ENCODE peak calls at places on chromosome 1, in eight cellular contexts. One of them, this sample, is unnamed.

GRCh38 chr1:91885716-91886506 is at the start of gene TGFBR3:
- DNase-seq in CD8-positive, alpha-beta memory T cell: peak; percentile 76
- DNase-seq in activated CD4-positive, alpha-beta T cell treated with anti-CD3 and anti-CD28 coated beads, Interleukin-2, amount 50 U/mL, for 1 hour: peak; percentile 73
- DNase-seq in caudate nucleus: peak; percentile 76
- DNase-seq in hypothalamus: peak; percentile 86
- DNase-seq in RWPE1: peak; percentile 81
- DNase-seq in activated T-cell treated with anti-CD3 and anti-CD28 coated beads, Interleukin-2, amount 50 U/mL, for 72 hours: peak; percentile 79
- DNase-seq in fibroblast of lung: peak; percentile 90
- DNase-seq in this sample: peak; percentile 41

GRCh38 chr1:19336543-19336942 is 24.4 kb downstream of the SLC66A1 start:
- DNase-seq in CD8-positive, alpha-beta memory T cell: no peak
- DNase-seq in activated CD4-positive, alpha-beta T cell treated with anti-CD3 and anti-CD28 coated beads, Interleukin-2, amount 50 U/mL, for 1 hour: no peak
- DNase-seq in caudate nucleus: no peak
- DNase-seq in hypothalamus: no peak
- DNase-seq in RWPE1: peak; percentile 51
- DNase-seq in activated T-cell treated with anti-CD3 and anti-CD28 coated beads, Interleukin-2, amount 50 U/mL, for 72 hours: peak; percentile 65
- DNase-seq in fibroblast of lung: peak; percentile 55
- DNase-seq in this sample: no peak

GRCh38 chr1:189804352-189804751 is 673.3 kb downstream of the BRINP3 start:
- DNase-seq in CD8-positive, alpha-beta memory T cell: no peak
- DNase-seq in activated CD4-positive, alpha-beta T cell treated with anti-CD3 and anti-CD28 coated beads, Interleukin-2, amount 50 U/mL, for 1 hour: no peak
- DNase-seq in caudate nucleus: no peak
- DNase-seq in hypothalamus: no peak
- DNase-seq in RWPE1: no peak
- DNase-seq in activated T-cell treated with anti-CD3 and anti-CD28 coated beads, Interleukin-2, amount 50 U/mL, for 72 hours: no peak
- DNase-seq in fibroblast of lung: no peak
- DNase-seq in this sample: no peak

GRCh38 chr1:43980255-43981134 is 1.5 kb downstream of the B4GALT2 start:
- DNase-seq in CD8-positive, alpha-beta memory T cell: no peak
- DNase-seq in activated CD4-positive, alpha-beta T cell treated with anti-CD3 and anti-CD28 coated beads, Interleukin-2, amount 50 U/mL, for 1 hour: no peak
- DNase-seq in caudate nucleus: no peak
- DNase-seq in hypothalamus: no peak
- DNase-seq in RWPE1: peak; percentile 64
- DNase-seq in activated T-cell treated with anti-CD3 and anti-CD28 coated beads, Interleukin-2, amount 50 U/mL, for 72 hours: no peak
- DNase-seq in fibroblast of lung: peak; percentile 57
- DNase-seq in this sample: no peak

GRCh38 chr1:237258871-237259270 is 216.9 kb downstream of the RYR2 start:
- DNase-seq in CD8-positive, alpha-beta memory T cell: no peak
- DNase-seq in activated CD4-positive, alpha-beta T cell treated with anti-CD3 and anti-CD28 coated beads, Interleukin-2, amount 50 U/mL, for 1 hour: no peak
- DNase-seq in caudate nucleus: no peak
- DNase-seq in hypothalamus: no peak
- DNase-seq in RWPE1: no peak
- DNase-seq in activated T-cell treated with anti-CD3 and anti-CD28 coated beads, Interleukin-2, amount 50 U/mL, for 72 hours: no peak
- DNase-seq in fibroblast of lung: no peak
- DNase-seq in this sample: no peak

GRCh38 chr1:18440385-18441226 is 40.1 kb upstream of the KLHDC7A start:
- DNase-seq in CD8-positive, alpha-beta memory T cell: no peak
- DNase-seq in activated CD4-positive, alpha-beta T cell treated with anti-CD3 and anti-CD28 coated beads, Interleukin-2, amount 50 U/mL, for 1 hour: no peak
- DNase-seq in caudate nucleus: no peak
- DNase-seq in hypothalamus: no peak
- DNase-seq in RWPE1: peak; percentile 3
- DNase-seq in activated T-cell treated with anti-CD3 and anti-CD28 coated beads, Interleukin-2, amount 50 U/mL, for 72 hours: no peak
- DNase-seq in fibroblast of lung: no peak
- DNase-seq in this sample: no peak

GRCh38 chr1:114152211-114153050 is 1.2 kb downstream of the SYT6 start:
- DNase-seq in CD8-positive, alpha-beta memory T cell: no peak
- DNase-seq in activated CD4-positive, alpha-beta T cell treated with anti-CD3 and anti-CD28 coated beads, Interleukin-2, amount 50 U/mL, for 1 hour: no peak
- DNase-seq in caudate nucleus: no peak
- DNase-seq in hypothalamus: no peak
- DNase-seq in RWPE1: peak; percentile 55
- DNase-seq in activated T-cell treated with anti-CD3 and anti-CD28 coated beads, Interleukin-2, amount 50 U/mL, for 72 hours: peak; percentile 38
- DNase-seq in fibroblast of lung: peak; percentile 37
- DNase-seq in this sample: peak; percentile 32

GRCh38 chr1:182384387-182384960 is 7.1 kb downstream of the GLUL start:
- DNase-seq in CD8-positive, alpha-beta memory T cell: no peak
- DNase-seq in activated CD4-positive, alpha-beta T cell treated with anti-CD3 and anti-CD28 coated beads, Interleukin-2, amount 50 U/mL, for 1 hour: no peak
- DNase-seq in caudate nucleus: no peak
- DNase-seq in hypothalamus: no peak
- DNase-seq in RWPE1: no peak
- DNase-seq in activated T-cell treated with anti-CD3 and anti-CD28 coated beads, Interleukin-2, amount 50 U/mL, for 72 hours: no peak
- DNase-seq in fibroblast of lung: no peak
- DNase-seq in this sample: no peak

GRCh38 chr1:165543651-165544452 is at the start of gene LRRC52:
- DNase-seq in CD8-positive, alpha-beta memory T cell: no peak
- DNase-seq in activated CD4-positive, alpha-beta T cell treated with anti-CD3 and anti-CD28 coated beads, Interleukin-2, amount 50 U/mL, for 1 hour: no peak
- DNase-seq in caudate nucleus: no peak
- DNase-seq in hypothalamus: peak; percentile 13
- DNase-seq in RWPE1: no peak
- DNase-seq in activated T-cell treated with anti-CD3 and anti-CD28 coated beads, Interleukin-2, amount 50 U/mL, for 72 hours: no peak
- DNase-seq in fibroblast of lung: no peak
- DNase-seq in this sample: no peak

GRCh38 chr1:162944974-162945639 is 84.1 kb upstream of the CCDC190 start:
- DNase-seq in CD8-positive, alpha-beta memory T cell: no peak
- DNase-seq in activated CD4-positive, alpha-beta T cell treated with anti-CD3 and anti-CD28 coated beads, Interleukin-2, amount 50 U/mL, for 1 hour: no peak
- DNase-seq in caudate nucleus: no peak
- DNase-seq in hypothalamus: no peak
- DNase-seq in RWPE1: no peak
- DNase-seq in activated T-cell treated with anti-CD3 and anti-CD28 coated beads, Interleukin-2, amount 50 U/mL, for 72 hours: no peak
- DNase-seq in fibroblast of lung: no peak
- DNase-seq in this sample: no peak

GRCh38 chr1:108129999-108130398 is 70.1 kb downstream of the SLC25A24 start:
- DNase-seq in CD8-positive, alpha-beta memory T cell: no peak
- DNase-seq in activated CD4-positive, alpha-beta T cell treated with anti-CD3 and anti-CD28 coated beads, Interleukin-2, amount 50 U/mL, for 1 hour: no peak
- DNase-seq in caudate nucleus: no peak
- DNase-seq in hypothalamus: no peak
- DNase-seq in RWPE1: no peak
- DNase-seq in activated T-cell treated with anti-CD3 and anti-CD28 coated beads, Interleukin-2, amount 50 U/mL, for 72 hours: no peak
- DNase-seq in fibroblast of lung: no peak
- DNase-seq in this sample: no peak

GRCh38 chr1:52152976-52153375 is 11.1 kb downstream of the ZFYVE9 start:
- DNase-seq in CD8-positive, alpha-beta memory T cell: no peak
- DNase-seq in activated CD4-positive, alpha-beta T cell treated with anti-CD3 and anti-CD28 coated beads, Interleukin-2, amount 50 U/mL, for 1 hour: no peak
- DNase-seq in caudate nucleus: no peak
- DNase-seq in hypothalamus: no peak
- DNase-seq in RWPE1: no peak
- DNase-seq in activated T-cell treated with anti-CD3 and anti-CD28 coated beads, Interleukin-2, amount 50 U/mL, for 72 hours: no peak
- DNase-seq in fibroblast of lung: peak; percentile 19
- DNase-seq in this sample: no peak

GRCh38 chr1:27348861-27349783 is 7.3 kb downstream of the SYTL1 start:
- DNase-seq in CD8-positive, alpha-beta memory T cell: peak; percentile 40
- DNase-seq in activated CD4-positive, alpha-beta T cell treated with anti-CD3 and anti-CD28 coated beads, Interleukin-2, amount 50 U/mL, for 1 hour: peak; percentile 36
- DNase-seq in caudate nucleus: no peak
- DNase-seq in hypothalamus: no peak
- DNase-seq in RWPE1: peak; percentile 42
- DNase-seq in activated T-cell treated with anti-CD3 and anti-CD28 coated beads, Interleukin-2, amount 50 U/mL, for 72 hours: peak; percentile 49
- DNase-seq in fibroblast of lung: peak; percentile 45
- DNase-seq in this sample: no peak

GRCh38 chr1:242871631-242872030 is 347.1 kb upstream of the PLD5 start:
- DNase-seq in CD8-positive, alpha-beta memory T cell: no peak
- DNase-seq in activated CD4-positive, alpha-beta T cell treated with anti-CD3 and anti-CD28 coated beads, Interleukin-2, amount 50 U/mL, for 1 hour: no peak
- DNase-seq in caudate nucleus: no peak
- DNase-seq in hypothalamus: no peak
- DNase-seq in RWPE1: no peak
- DNase-seq in activated T-cell treated with anti-CD3 and anti-CD28 coated beads, Interleukin-2, amount 50 U/mL, for 72 hours: no peak
- DNase-seq in fibroblast of lung: no peak
- DNase-seq in this sample: no peak

GRCh38 chr1:22457356-22457755 is 5.7 kb downstream of the ZBTB40 start:
- DNase-seq in CD8-positive, alpha-beta memory T cell: no peak
- DNase-seq in activated CD4-positive, alpha-beta T cell treated with anti-CD3 and anti-CD28 coated beads, Interleukin-2, amount 50 U/mL, for 1 hour: no peak
- DNase-seq in caudate nucleus: no peak
- DNase-seq in hypothalamus: no peak
- DNase-seq in RWPE1: no peak
- DNase-seq in activated T-cell treated with anti-CD3 and anti-CD28 coated beads, Interleukin-2, amount 50 U/mL, for 72 hours: no peak
- DNase-seq in fibroblast of lung: no peak
- DNase-seq in this sample: no peak

GRCh38 chr1:243313635-243314536 is 58.0 kb downstream of the SDCCAG8 start:
- DNase-seq in CD8-positive, alpha-beta memory T cell: no peak
- DNase-seq in activated CD4-positive, alpha-beta T cell treated with anti-CD3 and anti-CD28 coated beads, Interleukin-2, amount 50 U/mL, for 1 hour: no peak
- DNase-seq in caudate nucleus: no peak
- DNase-seq in hypothalamus: no peak
- DNase-seq in RWPE1: no peak
- DNase-seq in activated T-cell treated with anti-CD3 and anti-CD28 coated beads, Interleukin-2, amount 50 U/mL, for 72 hours: no peak
- DNase-seq in fibroblast of lung: no peak
- DNase-seq in this sample: no peak